ENCODE peak calls at places on chromosomes 13 and 19, in four cellular contexts. R is HL-60, C is K562, Z is GM12878. Q is an unnamed sample.

GRCh38 chr13:76004411-76004810 is 368.3 kb downstream of the LMO7 start:
- DNase-seq in R (no peak), C (no peak), Z (no peak), Q (no peak)

GRCh38 chr13:75467009-75467728 is 14.8 kb downstream of the TBC1D4 start:
- DNase-seq in R (no peak), C (no peak), Z (no peak), Q (no peak)

GRCh38 chr19:20103091-20103501 is 25.3 kb downstream of the ZNF90 start:
- DNase-seq in R (no peak), C (no peak), Z (no peak), Q (no peak)

GRCh38 chr13:28423010-28423409 is 71.9 kb downstream of the FLT1 start:
- DNase-seq in R (peak), C (no peak), Z (peak), Q (no peak)

GRCh38 chr19:28485300-28485699 is 727.7 kb downstream of the UQCRFS1 start:
- DNase-seq in R (peak), C (peak), Z (no peak), Q (no peak)

GRCh38 chr13:40518481-40518882 is 148.0 kb downstream of the FOXO1 start:
- DNase-seq in R (no peak), C (no peak), Z (peak), Q (no peak)

GRCh38 chr19:39497850-39498261 is 891 bp upstream of the DLL3 start:
- DNase-seq in R (no peak), C (peak), Z (no peak), Q (no peak)

GRCh38 chr19:3608079-3608641 is 1.5 kb upstream of the TBXA2R start:
- DNase-seq in R (peak), C (peak), Z (no peak), Q (no peak)

GRCh38 chr13:22757530-22758120 is 423.2 kb upstream of the SGCG start:
- DNase-seq in R (no peak), C (peak), Z (no peak), Q (no peak)

GRCh38 chr13:19587635-19588300 is 26.4 kb upstream of the TPTE2 start:
- DNase-seq in R (peak), C (peak), Z (no peak), Q (no peak)

GRCh38 chr19:3785938-3786824 is at the start of gene MATK:
- DNase-seq in R (peak), C (peak), Z (no peak), Q (no peak)

GRCh38 chr19:1512671-1513491 is at the start of gene ADAMTSL5:
- DNase-seq in R (no peak), C (peak), Z (no peak), Q (peak)

GRCh38 chr19:2055871-2056809 is 5.1 kb upstream of the MKNK2 start:
- DNase-seq in R (peak), C (peak), Z (no peak), Q (no peak)

GRCh38 chr13:69477451-69477850 is 630.2 kb upstream of the ATXN8OS start:
- DNase-seq in R (no peak), C (no peak), Z (no peak), Q (no peak)

GRCh38 chr13:95641961-95642621 is 2.4 kb downstream of the DZIP1 start:
- DNase-seq in R (no peak), C (no peak), Z (no peak), Q (no peak)

GRCh38 chr13:26529441-26529840 is 28.0 kb upstream of the WASF3 start:
- DNase-seq in R (peak), C (peak), Z (no peak), Q (no peak)

GRCh38 chr13:26525528-26525927 is 32.0 kb upstream of the WASF3 start:
- DNase-seq in R (no peak), C (no peak), Z (no peak), Q (no peak)

GRCh38 chr13:26531751-26532150 is 25.7 kb upstream of the WASF3 start:
- DNase-seq in R (no peak), C (no peak), Z (no peak), Q (no peak)

GRCh38 chr13:26523007-26523406 is 34.5 kb upstream of the WASF3 start:
- DNase-seq in R (no peak), C (no peak), Z (no peak), Q (no peak)

GRCh38 chr13:26528527-26528926 is 29.0 kb upstream of the WASF3 start:
- DNase-seq in R (no peak), C (no peak), Z (no peak), Q (no peak)
- TF ChIP-seq POLR2AphosphoS5 in R (no peak), C (no peak), Z (no peak), Q (no peak)

GRCh38 chr13:103430368-103430767 is 364.2 kb upstream of the SLC10A2 start:
- DNase-seq in R (no peak), C (no peak), Z (no peak), Q (no peak)
- TF ChIP-seq SPI1 in R (no peak), C (no peak), Z (no peak), Q (no peak)

DNA sequence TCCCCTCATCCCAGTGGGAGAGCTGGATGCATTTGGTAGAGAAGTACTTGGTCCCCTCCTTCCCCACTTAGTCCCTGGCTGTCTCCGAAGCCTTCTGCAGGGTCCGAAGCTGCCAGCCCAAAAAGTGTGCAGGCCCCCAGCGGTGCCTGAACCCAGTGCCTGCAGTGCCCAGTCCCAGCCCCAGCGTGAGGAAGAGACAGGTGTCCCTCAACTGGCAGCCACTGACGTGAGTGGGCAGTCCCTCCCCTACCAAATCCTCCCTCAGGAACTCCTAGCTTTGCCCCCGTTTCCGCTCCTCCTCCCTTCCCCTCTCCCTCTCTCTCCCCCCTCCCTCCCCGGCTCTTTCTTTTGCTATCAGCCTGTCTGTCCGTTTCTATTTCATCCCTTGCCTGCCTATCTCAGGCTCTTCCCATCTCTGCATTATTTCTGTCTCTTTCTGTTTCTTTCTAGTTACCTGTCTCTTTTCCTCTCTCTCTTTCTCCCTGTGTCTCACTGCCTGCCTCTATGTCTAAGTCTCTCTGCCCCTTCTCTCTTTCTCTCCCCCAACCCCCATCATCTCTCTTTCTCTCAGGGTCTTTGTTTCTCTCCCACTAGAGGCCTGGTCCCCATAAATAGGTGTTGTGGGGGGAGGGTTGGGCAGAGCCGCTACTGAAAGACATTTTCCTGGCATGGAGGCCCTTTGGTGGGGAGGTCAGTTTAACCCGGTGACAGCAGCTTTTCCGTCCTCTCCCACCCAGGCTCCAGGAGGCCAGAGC is 1.7 kb upstream of the LTBP4 start:
- DNase-seq in R (no peak), C (peak), Z (no peak), Q (no peak)
- TF ChIP-seq POLR2AphosphoS5 in R (no peak), C (no peak), Z (no peak), Q (no peak)

DNA sequence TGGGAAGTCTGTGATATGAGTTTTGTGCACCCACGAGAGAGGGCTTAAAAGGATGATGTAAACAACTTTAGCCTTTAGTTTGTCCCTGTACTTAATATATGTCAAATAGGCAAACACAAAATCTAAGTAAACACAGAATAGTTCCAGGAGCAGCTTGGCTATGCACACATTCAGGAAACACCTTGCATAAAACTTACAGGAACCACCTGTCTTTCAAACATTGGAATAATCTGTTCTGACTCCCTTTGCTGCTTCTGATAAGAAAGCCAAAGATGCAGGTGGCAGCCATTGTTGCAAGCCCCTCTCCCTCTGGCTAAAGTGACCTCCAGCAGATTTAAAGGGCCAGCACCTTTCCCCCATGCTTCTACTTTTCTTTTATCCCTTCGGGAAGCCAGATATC is 4.7 kb downstream of the EEF1AKMT1 start:
- DNase-seq in R (no peak), C (no peak), Z (no peak), Q (no peak)
- TF ChIP-seq SPI1 in R (no peak), C (no peak), Z (no peak), Q (no peak)

DNA sequence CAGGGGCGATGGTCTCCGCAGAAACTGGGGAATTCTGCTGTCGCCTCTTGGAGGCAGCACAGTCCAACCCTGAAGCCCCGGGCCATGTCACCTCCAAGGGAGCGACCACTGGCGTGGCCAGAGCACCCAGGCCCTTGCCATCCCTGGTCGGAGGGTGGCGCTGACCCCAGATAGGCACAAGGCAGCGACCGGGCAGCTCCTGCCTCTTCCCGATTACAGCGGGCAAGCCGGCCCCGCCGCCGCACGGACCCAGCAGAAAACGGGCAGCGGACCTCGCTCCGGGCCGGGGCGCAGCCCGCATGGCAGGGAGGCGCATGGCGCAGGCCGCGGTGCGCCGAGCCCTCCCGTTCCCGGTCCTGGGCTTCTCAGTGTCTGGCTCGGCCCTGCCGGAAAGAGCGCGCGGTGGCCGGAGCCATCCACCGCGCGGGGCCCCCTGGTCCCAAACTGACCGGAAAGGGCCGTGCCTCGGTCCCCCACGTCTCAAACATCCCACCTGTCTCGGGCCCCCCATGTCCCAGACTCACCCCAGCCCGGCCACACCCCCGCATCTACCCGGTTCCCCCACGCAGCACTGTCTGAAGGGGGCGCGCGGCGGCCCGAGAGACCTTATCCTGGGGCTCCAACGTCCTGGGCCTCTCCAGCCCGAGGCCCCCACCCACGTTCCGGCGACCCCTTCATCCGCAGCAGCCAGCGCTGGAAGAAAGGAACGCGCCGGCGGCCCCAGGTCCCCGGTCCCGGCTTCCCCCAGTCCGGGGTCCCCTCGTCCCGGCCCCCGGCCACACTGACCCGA is 725 bp downstream of the CERS1 start:
- DNase-seq in R (peak), C (peak), Z (no peak), Q (no peak)
- TF ChIP-seq POLR2AphosphoS5 in R (no peak), C (no peak), Z (no peak), Q (no peak)